ENCODE peak calls at places on chromosomes 13 and 19, in four cellular contexts. One of them, this sample, is unnamed.

GRCh38 chr19:58544591-58545285 is 874 bp downstream of the TRIM28 start:
- DNase-seq in thoracic aorta: no peak
- DNase-seq in lower lobe of right lung: peak; percentile 63
- DNase-seq in NCI-H1417: no peak
- DNase-seq in this sample: no peak

GRCh38 chr19:28640506-28640905 is 572.4 kb downstream of the UQCRFS1 start:
- DNase-seq in thoracic aorta: no peak
- DNase-seq in NCI-H1417: no peak
- DNase-seq in lower lobe of right lung: no peak
- DNase-seq in this sample: no peak

GRCh38 chr19:18274776-18275356 is 614 bp upstream of the IQCN start:
- DNase-seq in thoracic aorta: peak; percentile 41
- DNase-seq in NCI-H1417: no peak
- DNase-seq in lower lobe of right lung: peak; percentile 79
- DNase-seq in this sample: peak; percentile 92

GRCh38 chr13:36431204-36432105 is 840 bp upstream of the CCNA1 start:
- DNase-seq in thoracic aorta: no peak
- DNase-seq in lower lobe of right lung: peak; percentile 55
- DNase-seq in NCI-H1417: no peak
- DNase-seq in this sample: peak; percentile 41

GRCh38 chr13:21694831-21695230 is 24.0 kb downstream of the FGF9 start:
- DNase-seq in lower lobe of right lung: no peak
- DNase-seq in NCI-H1417: no peak
- DNase-seq in thoracic aorta: no peak
- DNase-seq in this sample: peak; percentile 52

GRCh38 chr13:113116206-113116800 is 6.3 kb upstream of the F10 start:
- DNase-seq in lower lobe of right lung: no peak
- DNase-seq in NCI-H1417: no peak
- DNase-seq in thoracic aorta: no peak
- DNase-seq in this sample: no peak

GRCh38 chr19:3459322-3459881 is 20.9 kb downstream of the SMIM24 start:
- DNase-seq in lower lobe of right lung: peak; percentile 79
- DNase-seq in NCI-H1417: no peak
- DNase-seq in thoracic aorta: peak; percentile 87
- DNase-seq in this sample: peak; percentile 91

GRCh38 chr19:995051-995827 is 5.0 kb upstream of the GRIN3B start:
- DNase-seq in thoracic aorta: no peak
- DNase-seq in NCI-H1417: no peak
- DNase-seq in lower lobe of right lung: peak; percentile 78
- DNase-seq in this sample: no peak

GRCh38 chr13:112062619-112063308 is 4.2 kb upstream of the SOX1 start:
- DNase-seq in lower lobe of right lung: no peak
- DNase-seq in NCI-H1417: no peak
- DNase-seq in thoracic aorta: no peak
- DNase-seq in this sample: no peak

GRCh38 chr19:50313812-50314536 is 15.2 kb downstream of the KCNC3 start:
- DNase-seq in thoracic aorta: no peak
- DNase-seq in lower lobe of right lung: no peak
- DNase-seq in NCI-H1417: peak; percentile 35
- DNase-seq in this sample: no peak

GRCh38 chr19:10920288-10920655 is 8.2 kb downstream of the YIPF2 start:
- DNase-seq in NCI-H1417: no peak
- DNase-seq in thoracic aorta: no peak
- DNase-seq in lower lobe of right lung: no peak
- DNase-seq in this sample: no peak

GRCh38 chr13:24680258-24680920 is at the start of gene ATP12A:
- DNase-seq in thoracic aorta: no peak
- DNase-seq in lower lobe of right lung: no peak
- DNase-seq in NCI-H1417: peak; percentile 3
- DNase-seq in this sample: no peak

GRCh38 chr19:31969955-31970545 is 375.4 kb upstream of the ZNF507 start:
- DNase-seq in NCI-H1417: no peak
- DNase-seq in lower lobe of right lung: no peak
- DNase-seq in thoracic aorta: no peak
- DNase-seq in this sample: no peak

GRCh38 chr13:112908342-112908741 is 60.7 kb upstream of the MCF2L start:
- DNase-seq in NCI-H1417: no peak
- DNase-seq in thoracic aorta: no peak
- DNase-seq in lower lobe of right lung: no peak
- DNase-seq in this sample: no peak

GRCh38 chr13:36858285-36858684 is 39.3 kb downstream of the RFXAP start:
- DNase-seq in lower lobe of right lung: no peak
- DNase-seq in thoracic aorta: no peak
- DNase-seq in NCI-H1417: peak; percentile 78
- DNase-seq in this sample: no peak

GRCh38 chr19:30856786-30857185 is 484.6 kb downstream of the ZNF536 start:
- DNase-seq in NCI-H1417: no peak
- DNase-seq in thoracic aorta: no peak
- DNase-seq in lower lobe of right lung: no peak
- DNase-seq in this sample: no peak

GRCh38 chr19:23561341-23561740 is 125.7 kb downstream of the ZNF675 start:
- DNase-seq in NCI-H1417: no peak
- DNase-seq in lower lobe of right lung: no peak
- DNase-seq in thoracic aorta: no peak
- DNase-seq in this sample: no peak

GRCh38 chr19:1265611-1266115 is 3.5 kb upstream of the CIRBP start:
- DNase-seq in thoracic aorta: peak; percentile 87
- DNase-seq in NCI-H1417: no peak
- DNase-seq in lower lobe of right lung: peak; percentile 80
- DNase-seq in this sample: peak; percentile 81

GRCh38 chr13:110812111-110812868 is 98.8 kb downstream of the ING1 start:
- DNase-seq in lower lobe of right lung: no peak
- DNase-seq in NCI-H1417: no peak
- DNase-seq in thoracic aorta: no peak
- DNase-seq in this sample: no peak

GRCh38 chr13:45859682-45860081 is 8.1 kb upstream of the SIAH3 start:
- DNase-seq in NCI-H1417: no peak
- DNase-seq in lower lobe of right lung: no peak
- DNase-seq in thoracic aorta: no peak
- DNase-seq in this sample: no peak

This sample was measured in Right ventricle myocardium superior.